ENCODE peak calls at places on chromosomes 4 and X, in seven cellular contexts. One of them, this sample, is unnamed.

GRCh38 chr4:173917255-173917960 is 366.1 kb downstream of the FBXO8 start:
- DNase-seq in K562: no peak
- DNase-seq in GM23338: peak; percentile 37
- DNase-seq in GM12878: no peak
- DNase-seq in endothelial cell of umbilical vein: no peak
- DNase-seq in HCT116: no peak
- DNase-seq in HepG2: no peak
- DNase-seq in this sample: no peak

GRCh38 chrX:153953342-153953830 is 8.9 kb upstream of the RENBP start:
- DNase-seq in K562: peak; percentile 77
- DNase-seq in GM23338: peak; percentile 71
- DNase-seq in GM12878: no peak
- DNase-seq in endothelial cell of umbilical vein: peak; percentile 42
- DNase-seq in HCT116: no peak
- DNase-seq in HepG2: peak; percentile 14
- DNase-seq in this sample: no peak

GRCh38 chr4:61200195-61200990 is at the start of gene ADGRL3:
- DNase-seq in K562: no peak
- DNase-seq in GM23338: peak; percentile 93
- DNase-seq in GM12878: no peak
- DNase-seq in endothelial cell of umbilical vein: no peak
- DNase-seq in HCT116: no peak
- DNase-seq in HepG2: no peak
- DNase-seq in this sample: no peak

GRCh38 chr4:109412805-109413204 is 20.8 kb upstream of the SEC24B start:
- DNase-seq in K562: no peak
- DNase-seq in GM23338: no peak
- DNase-seq in GM12878: no peak
- DNase-seq in endothelial cell of umbilical vein: no peak
- DNase-seq in HCT116: no peak
- DNase-seq in HepG2: no peak
- DNase-seq in this sample: no peak

GRCh38 chrX:69298466-69299140 is 133.3 kb upstream of the PJA1 start:
- DNase-seq in K562: no peak
- DNase-seq in GM23338: no peak
- DNase-seq in GM12878: no peak
- DNase-seq in endothelial cell of umbilical vein: no peak
- DNase-seq in HCT116: no peak
- DNase-seq in HepG2: no peak
- DNase-seq in this sample: no peak

GRCh38 chr4:28557755-28558154 is 1697.1 kb downstream of the STIM2 start:
- DNase-seq in K562: no peak
- DNase-seq in GM23338: no peak
- DNase-seq in GM12878: no peak
- DNase-seq in endothelial cell of umbilical vein: peak; percentile 69
- DNase-seq in HCT116: no peak
- DNase-seq in HepG2: no peak
- DNase-seq in this sample: no peak

GRCh38 chr4:169070895-169071218 is 60.8 kb upstream of the CBR4 start:
- DNase-seq in K562: peak; percentile 7
- DNase-seq in GM23338: no peak
- DNase-seq in GM12878: no peak
- DNase-seq in endothelial cell of umbilical vein: no peak
- DNase-seq in HCT116: no peak
- DNase-seq in HepG2: peak; percentile 92
- DNase-seq in this sample: no peak

GRCh38 chr4:1232661-1233621 is 16.0 kb downstream of the CTBP1 start:
- DNase-seq in K562: no peak
- DNase-seq in GM23338: peak; percentile 50
- DNase-seq in GM12878: no peak
- DNase-seq in endothelial cell of umbilical vein: peak; percentile 92
- DNase-seq in HCT116: no peak
- DNase-seq in HepG2: no peak
- DNase-seq in this sample: no peak

GRCh38 chrX:107102980-107103379 is 15.6 kb downstream of the RBM41 start:
- DNase-seq in K562: peak; percentile 22
- DNase-seq in GM23338: no peak
- DNase-seq in GM12878: no peak
- DNase-seq in endothelial cell of umbilical vein: no peak
- DNase-seq in HCT116: no peak
- DNase-seq in HepG2: peak; percentile 3
- DNase-seq in this sample: no peak

DNA sequence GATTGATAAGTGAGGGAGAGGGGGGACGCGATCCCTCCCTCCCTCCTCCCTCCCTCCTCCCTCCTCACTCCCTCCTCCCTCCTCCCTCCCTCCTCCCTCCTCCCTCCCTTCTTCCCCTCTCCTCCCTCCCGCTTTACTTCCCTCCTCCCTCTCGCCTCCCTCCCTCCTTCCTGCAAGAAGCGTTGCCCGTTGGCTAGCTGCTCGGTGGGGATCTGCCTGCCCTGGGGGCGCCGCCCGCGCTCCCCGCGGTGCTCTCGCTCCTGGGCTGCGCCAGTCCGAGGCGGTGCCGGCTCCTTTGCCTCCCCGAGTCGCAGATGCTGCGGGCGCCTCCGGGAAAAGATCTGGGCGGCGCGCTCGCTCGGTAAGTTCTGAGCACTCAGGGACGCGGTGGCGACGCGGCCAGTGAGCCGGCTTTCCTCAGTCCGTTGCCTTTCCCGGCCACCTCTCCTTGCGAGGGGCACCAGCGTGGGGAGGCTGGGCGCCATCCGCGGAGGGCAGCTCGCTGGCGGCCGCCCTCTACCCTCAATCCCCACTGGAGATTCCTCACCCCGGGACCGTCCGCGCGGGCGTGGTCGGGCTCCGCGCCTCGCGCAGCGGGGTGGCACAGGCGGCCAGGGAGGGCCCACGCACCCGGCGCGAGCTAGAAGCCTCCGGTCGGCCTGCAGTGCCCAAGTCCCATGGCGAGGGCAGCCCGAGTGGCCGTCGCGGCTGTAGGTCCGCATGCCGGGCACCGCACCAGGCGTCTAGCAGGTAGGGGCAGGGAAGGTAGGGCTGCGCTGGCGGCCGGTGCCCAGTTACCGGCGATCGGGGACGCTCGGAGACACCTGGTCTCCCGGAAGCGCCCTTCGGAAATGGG is at the start of gene SLITRK2:
- DNase-seq in K562: no peak
- DNase-seq in GM23338: peak; percentile 57
- DNase-seq in GM12878: no peak
- DNase-seq in endothelial cell of umbilical vein: no peak
- DNase-seq in HCT116: no peak
- DNase-seq in HepG2: no peak
- DNase-seq in this sample: no peak
- TF ChIP-seq EZH2 in K562: no peak
- TF ChIP-seq EZH2 in GM23338: peak; percentile 35
- TF ChIP-seq EZH2 in GM12878: no peak
- TF ChIP-seq EZH2 in endothelial cell of umbilical vein: no peak
- TF ChIP-seq EZH2 in HCT116: no peak
- TF ChIP-seq EZH2 in HepG2: no peak
- TF ChIP-seq EZH2 in this sample: no peak

GRCh38 chr4:184273166-184274147 is 55.8 kb upstream of the ENPP6 start:
- DNase-seq in K562: no peak
- DNase-seq in GM23338: no peak
- DNase-seq in GM12878: no peak
- DNase-seq in endothelial cell of umbilical vein: no peak
- DNase-seq in HCT116: no peak
- DNase-seq in HepG2: no peak
- DNase-seq in this sample: no peak
- TF ChIP-seq POLR2AphosphoS5 in K562: no peak
- TF ChIP-seq POLR2AphosphoS5 in GM23338: no peak
- TF ChIP-seq POLR2AphosphoS5 in GM12878: no peak
- TF ChIP-seq POLR2AphosphoS5 in endothelial cell of umbilical vein: no peak
- TF ChIP-seq POLR2AphosphoS5 in HCT116: no peak
- TF ChIP-seq POLR2AphosphoS5 in HepG2: no peak
- TF ChIP-seq POLR2AphosphoS5 in this sample: no peak

DNA sequence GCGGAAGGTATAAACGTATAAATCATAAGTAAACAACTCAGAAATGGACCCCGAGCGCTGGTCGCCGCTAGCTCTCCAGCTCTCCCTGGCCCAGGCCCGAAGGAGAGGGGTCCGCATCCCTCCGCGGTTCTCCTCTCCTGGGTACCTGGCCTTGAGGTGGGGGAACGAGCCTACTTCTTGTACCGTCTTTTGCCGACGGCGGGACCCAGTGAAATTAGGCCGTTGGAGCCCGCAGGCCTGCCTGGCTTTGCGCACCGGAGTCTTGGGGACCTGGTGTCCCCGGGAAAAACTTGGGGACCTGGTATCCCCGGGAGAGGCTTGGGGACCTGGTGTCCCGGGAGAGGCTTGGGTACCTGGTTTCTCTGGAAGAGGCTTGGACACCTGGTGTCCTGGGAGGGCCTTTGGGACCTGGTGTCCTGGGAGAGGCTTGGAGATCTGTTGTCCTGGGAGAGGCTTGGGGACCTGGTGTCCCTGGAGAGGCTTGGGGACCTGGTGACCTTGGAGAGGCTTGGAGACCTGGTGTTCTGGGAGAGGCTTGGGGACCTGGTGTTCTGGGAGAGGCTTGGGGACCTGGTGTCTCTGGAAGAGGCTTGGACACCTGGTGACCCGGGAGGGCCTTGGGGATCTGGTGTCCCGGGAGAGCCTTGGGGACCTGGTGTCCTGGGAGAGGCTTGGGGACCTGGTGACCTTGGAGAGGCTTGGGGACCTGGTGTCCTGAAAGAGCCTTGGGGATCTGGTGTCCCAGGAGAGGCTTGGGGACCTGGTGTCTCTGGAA is 12.0 kb downstream of the SHOX start:
- DNase-seq in K562: no peak
- DNase-seq in GM23338: peak; percentile 47
- DNase-seq in GM12878: no peak
- DNase-seq in endothelial cell of umbilical vein: no peak
- DNase-seq in HCT116: no peak
- DNase-seq in HepG2: no peak
- DNase-seq in this sample: no peak
- TF ChIP-seq EZH2 in K562: no peak
- TF ChIP-seq EZH2 in GM23338: peak; percentile 80
- TF ChIP-seq EZH2 in GM12878: no peak
- TF ChIP-seq EZH2 in endothelial cell of umbilical vein: no peak
- TF ChIP-seq EZH2 in HCT116: no peak
- TF ChIP-seq EZH2 in HepG2: no peak
- TF ChIP-seq EZH2 in this sample: no peak

DNA sequence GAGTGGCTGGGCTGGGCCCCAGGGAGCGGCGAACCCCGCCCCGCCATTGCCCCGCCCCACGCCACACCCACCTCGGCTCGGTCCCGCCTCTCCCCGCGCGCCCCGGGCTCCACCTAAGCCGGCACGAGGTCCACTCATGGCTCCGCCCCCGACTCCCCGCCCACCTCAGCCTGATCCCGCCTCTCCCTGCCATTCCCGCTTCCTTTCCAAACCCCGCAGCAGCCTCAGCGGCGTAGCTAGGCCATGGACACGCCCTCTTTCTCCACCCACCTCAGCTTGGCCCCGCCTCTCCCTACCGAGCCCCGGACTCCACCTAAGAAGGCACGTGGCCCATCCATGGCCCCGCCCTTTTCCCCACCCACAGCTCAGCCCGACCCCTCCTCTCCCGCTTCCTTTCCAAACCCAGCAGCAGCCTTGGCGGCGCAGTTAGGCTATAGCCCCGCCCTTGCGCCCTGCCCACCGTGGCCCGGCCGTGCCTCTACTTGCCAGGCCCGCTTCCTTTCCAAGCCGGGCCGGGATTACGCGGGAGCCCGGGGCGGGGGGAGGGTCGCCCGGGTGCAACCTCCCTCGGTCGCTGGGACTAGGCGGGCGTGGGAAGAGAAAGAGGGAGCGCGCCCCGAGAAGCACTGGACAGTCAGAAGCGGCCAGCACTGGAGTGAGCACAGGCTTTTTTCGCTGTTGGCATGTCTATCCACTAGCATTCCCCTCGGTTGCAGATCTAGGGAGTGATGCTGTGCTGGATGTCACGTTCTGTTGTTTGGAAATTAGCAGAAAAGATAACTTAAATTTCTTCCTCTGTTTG is at the start of gene RELL1:
- DNase-seq in K562: peak; percentile 98
- DNase-seq in GM23338: peak; percentile 99
- DNase-seq in GM12878: peak; percentile 97
- DNase-seq in endothelial cell of umbilical vein: peak; percentile 100
- DNase-seq in HCT116: peak; percentile 99
- DNase-seq in HepG2: peak; percentile 96
- DNase-seq in this sample: peak; percentile 73
- TF ChIP-seq POLR2AphosphoS5 in K562: no peak
- TF ChIP-seq POLR2AphosphoS5 in GM23338: peak; percentile 52
- TF ChIP-seq POLR2AphosphoS5 in GM12878: no peak
- TF ChIP-seq POLR2AphosphoS5 in endothelial cell of umbilical vein: no peak
- TF ChIP-seq POLR2AphosphoS5 in HCT116: no peak
- TF ChIP-seq POLR2AphosphoS5 in HepG2: no peak
- TF ChIP-seq POLR2AphosphoS5 in this sample: no peak

GRCh38 chr4:108168213-108168671 is 490 bp downstream of the LEF1 start:
- DNase-seq in K562: no peak
- DNase-seq in GM23338: no peak
- DNase-seq in GM12878: no peak
- DNase-seq in endothelial cell of umbilical vein: peak; percentile 21
- DNase-seq in HCT116: no peak
- DNase-seq in HepG2: no peak
- DNase-seq in this sample: no peak
- TF ChIP-seq EZH2 in K562: no peak
- TF ChIP-seq EZH2 in GM23338: peak; percentile 95
- TF ChIP-seq EZH2 in GM12878: no peak
- TF ChIP-seq EZH2 in endothelial cell of umbilical vein: peak; percentile 84
- TF ChIP-seq EZH2 in HCT116: no peak
- TF ChIP-seq EZH2 in HepG2: no peak
- TF ChIP-seq EZH2 in this sample: no peak

GRCh38 chrX:129961180-129962083 is 21.0 kb upstream of the BCORL1 start:
- DNase-seq in K562: peak; percentile 91
- DNase-seq in GM23338: peak; percentile 80
- DNase-seq in GM12878: peak; percentile 17
- DNase-seq in endothelial cell of umbilical vein: no peak
- DNase-seq in HCT116: peak; percentile 12
- DNase-seq in HepG2: peak; percentile 44
- DNase-seq in this sample: no peak
- TF ChIP-seq POLR2AphosphoS5 in K562: peak; percentile 88
- TF ChIP-seq POLR2AphosphoS5 in GM23338: no peak
- TF ChIP-seq POLR2AphosphoS5 in GM12878: peak; percentile 60
- TF ChIP-seq POLR2AphosphoS5 in endothelial cell of umbilical vein: no peak
- TF ChIP-seq POLR2AphosphoS5 in HCT116: peak; percentile 67
- TF ChIP-seq POLR2AphosphoS5 in HepG2: no peak
- TF ChIP-seq POLR2AphosphoS5 in this sample: peak; percentile 22

This sample was measured in SK-N-MC.